ENCODE peak calls at places on chromosomes 5 and 9, in ten cellular contexts. A is H1, B is adrenal gland, F is esophagus squamous epithelium, V is IMR-90, X is body of pancreas, O is lower leg skin, E is sigmoid colon, L is stomach, P is tibial nerve. M is an unnamed sample.

GRCh38 chr5:96936431-96937221 is 746 bp downstream of the LNPEP start:
- DNase-seq in A (peak), B (peak), F (peak), V (peak), X (peak), O (peak), E (peak), L (peak), P (peak), M (peak)

GRCh38 chr5:65837139-65837538 is 89.2 kb upstream of the ERBIN start:
- DNase-seq in A (no peak), B (no peak), F (no peak), V (peak), X (no peak), O (no peak), E (no peak), L (no peak), P (no peak), M (no peak)

GRCh38 chr9:125397736-125398135 is 136.1 kb downstream of the GAPVD1 start:
- DNase-seq in A (no peak), B (no peak), F (no peak), V (no peak), X (no peak), O (no peak), E (no peak), L (no peak), P (no peak), M (no peak)

GRCh38 chr5:175489693-175490443 is 11.5 kb downstream of the SFXN1 start:
- DNase-seq in A (no peak), B (no peak), F (no peak), V (no peak), X (no peak), O (no peak), E (no peak), L (no peak), P (no peak), M (no peak)

GRCh38 chr9:97397220-97397619 is 14.7 kb upstream of the TDRD7 start:
- DNase-seq in A (no peak), B (no peak), F (no peak), V (no peak), X (no peak), O (peak), E (no peak), L (no peak), P (no peak), M (no peak)

GRCh38 chr5:171509467-171509866 is 90.0 kb downstream of the FGF18 start:
- DNase-seq in A (no peak), B (no peak), F (no peak), V (no peak), X (no peak), O (no peak), E (no peak), L (no peak), P (no peak), M (no peak)

GRCh38 chr5:3531320-3531986 is 64.2 kb upstream of the IRX1 start:
- DNase-seq in A (no peak), B (no peak), F (no peak), V (no peak), X (peak), O (no peak), E (no peak), L (no peak), P (no peak), M (no peak)

GRCh38 chr5:9505215-9505614 is 40.7 kb downstream of the SEMA5A start:
- DNase-seq in A (no peak), B (no peak), F (no peak), V (peak), X (no peak), O (no peak), E (no peak), L (no peak), P (no peak), M (no peak)

GRCh38 chr5:76450059-76450458 is 47.0 kb downstream of the IQGAP2 start:
- DNase-seq in A (no peak), B (no peak), F (no peak), V (no peak), X (no peak), O (no peak), E (no peak), L (no peak), P (no peak), M (no peak)

GRCh38 chr9:137294091-137294683 is 7.9 kb downstream of the NRARP start:
- DNase-seq in A (peak), B (no peak), F (no peak), V (peak), X (peak), O (no peak), E (no peak), L (peak), P (no peak), M (no peak)

GRCh38 chr5:176653986-176654385 is 6.7 kb downstream of the TSPAN17 start:
- DNase-seq in A (no peak), B (no peak), F (no peak), V (no peak), X (no peak), O (no peak), E (no peak), L (no peak), P (no peak), M (no peak)

GRCh38 chr9:127208416-127208815 is 56.2 kb upstream of the GARNL3 start:
- DNase-seq in A (no peak), B (no peak), F (no peak), V (no peak), X (no peak), O (no peak), E (peak), L (no peak), P (no peak), M (no peak)

GRCh38 chr5:44332360-44332971 is 56.8 kb downstream of the FGF10 start:
- DNase-seq in A (no peak), B (no peak), F (no peak), V (peak), X (no peak), O (no peak), E (no peak), L (no peak), P (no peak), M (no peak)

GRCh38 chr9:98181746-98182068 is 10.7 kb downstream of the CORO2A start:
- DNase-seq in A (no peak), B (no peak), F (no peak), V (no peak), X (no peak), O (no peak), E (no peak), L (no peak), P (no peak), M (no peak)

GRCh38 chr5:43190755-43191603 is 1.0 kb upstream of the NIM1K start:
- DNase-seq in A (no peak), B (no peak), F (no peak), V (peak), X (no peak), O (no peak), E (no peak), L (no peak), P (no peak), M (no peak)

GRCh38 chr5:122751293-122751753 is 23.6 kb upstream of the SNX2 start:
- DNase-seq in A (peak), B (no peak), F (no peak), V (peak), X (no peak), O (no peak), E (no peak), L (no peak), P (no peak), M (no peak)

GRCh38 chr5:526456-527088 is 2.3 kb upstream of the SLC9A3 start:
- DNase-seq in A (no peak), B (no peak), F (no peak), V (no peak), X (no peak), O (no peak), E (no peak), L (no peak), P (no peak), M (no peak)

GRCh38 chr5:28328691-28329090 is 1290.3 kb upstream of the CDH9 start:
- DNase-seq in A (no peak), B (no peak), F (no peak), V (no peak), X (no peak), O (no peak), E (no peak), L (no peak), P (no peak), M (no peak)

GRCh38 chr9:78860806-78861475 is 564.0 kb downstream of the PSAT1 start:
- DNase-seq in A (no peak), B (no peak), F (no peak), V (peak), X (no peak), O (no peak), E (no peak), L (no peak), P (no peak), M (no peak)

GRCh38 chr5:56763711-56764466 is 51.5 kb upstream of the MAP3K1 start:
- DNase-seq in A (no peak), B (no peak), F (no peak), V (peak), X (peak), O (no peak), E (no peak), L (no peak), P (no peak), M (no peak)
- TF ChIP-seq POLR2A in A (no peak), B (no peak), F (no peak), V (no peak), X (no peak), O (no peak), E (no peak), L (no peak), P (no peak), M (no peak)

GRCh38 chr5:32523625-32524024 is 61.7 kb upstream of the SUB1 start:
- DNase-seq in A (no peak), B (no peak), F (no peak), V (no peak), X (no peak), O (peak), E (no peak), L (no peak), P (no peak), M (no peak)
- TF ChIP-seq CTCF in A (peak), B (peak), F (no peak), V (no peak), X (no peak), O (no peak), E (no peak), L (no peak), P (no peak), M (peak)

GRCh38 chr5:56913766-56914165 is 4.4 kb downstream of the SETD9 start:
- DNase-seq in A (no peak), B (no peak), F (no peak), V (no peak), X (no peak), O (no peak), E (no peak), L (no peak), P (no peak), M (no peak)

GRCh38 chr5:56914678-56915077 is 5.3 kb downstream of the SETD9 start:
- DNase-seq in A (no peak), B (no peak), F (no peak), V (no peak), X (no peak), O (no peak), E (no peak), L (no peak), P (no peak), M (no peak)

GRCh38 chr5:56908942-56909293 is 478 bp upstream of the SETD9 start:
- DNase-seq in A (no peak), B (no peak), F (no peak), V (no peak), X (no peak), O (peak), E (no peak), L (no peak), P (peak), M (peak)

GRCh38 chr5:56909294-56910122 is at the start of gene SETD9:
- DNase-seq in A (peak), B (peak), F (peak), V (peak), X (peak), O (peak), E (peak), L (peak), P (peak), M (peak)

GRCh38 chr5:56910123-56910951 is 941 bp downstream of the SETD9 start:
- DNase-seq in A (no peak), B (peak), F (no peak), V (no peak), X (peak), O (peak), E (peak), L (peak), P (peak), M (peak)
- TF ChIP-seq POLR2A in A (peak), B (peak), F (peak), V (no peak), X (no peak), O (no peak), E (no peak), L (peak), P (no peak), M (peak)

GRCh38 chr5:132669455-132669820 is 4.4 kb upstream of the IL4 start:
- DNase-seq in A (no peak), B (no peak), F (no peak), V (no peak), X (no peak), O (no peak), E (no peak), L (peak), P (no peak), M (no peak)

GRCh38 chr5:132667761-132668705 is 5.8 kb upstream of the IL4 start:
- DNase-seq in A (no peak), B (no peak), F (no peak), V (no peak), X (no peak), O (no peak), E (no peak), L (peak), P (no peak), M (no peak)

GRCh38 chr5:132670218-132670617 is 3.6 kb upstream of the IL4 start:
- DNase-seq in A (no peak), B (no peak), F (no peak), V (no peak), X (no peak), O (no peak), E (no peak), L (no peak), P (no peak), M (no peak)

GRCh38 chr5:132668706-132669454 is 4.9 kb upstream of the IL4 start:
- DNase-seq in A (no peak), B (no peak), F (no peak), V (no peak), X (no peak), O (no peak), E (no peak), L (no peak), P (no peak), M (no peak)

GRCh38 chr5:132671000-132671399 is 2.8 kb upstream of the IL4 start:
- DNase-seq in A (no peak), B (no peak), F (no peak), V (no peak), X (no peak), O (no peak), E (no peak), L (no peak), P (no peak), M (no peak)
- TF ChIP-seq CTCF in A (no peak), B (no peak), F (no peak), V (no peak), X (no peak), O (no peak), E (no peak), L (no peak), P (no peak), M (no peak)

GRCh38 chr9:135959814-135960213 is 1.4 kb downstream of the UBAC1 start:
- DNase-seq in A (no peak), B (no peak), F (no peak), V (no peak), X (no peak), O (no peak), E (no peak), L (no peak), P (no peak), M (no peak)
- TF ChIP-seq POLR2A in A (no peak), B (no peak), F (no peak), V (no peak), X (no peak), O (no peak), E (no peak), L (no peak), P (no peak), M (no peak)

DNA sequence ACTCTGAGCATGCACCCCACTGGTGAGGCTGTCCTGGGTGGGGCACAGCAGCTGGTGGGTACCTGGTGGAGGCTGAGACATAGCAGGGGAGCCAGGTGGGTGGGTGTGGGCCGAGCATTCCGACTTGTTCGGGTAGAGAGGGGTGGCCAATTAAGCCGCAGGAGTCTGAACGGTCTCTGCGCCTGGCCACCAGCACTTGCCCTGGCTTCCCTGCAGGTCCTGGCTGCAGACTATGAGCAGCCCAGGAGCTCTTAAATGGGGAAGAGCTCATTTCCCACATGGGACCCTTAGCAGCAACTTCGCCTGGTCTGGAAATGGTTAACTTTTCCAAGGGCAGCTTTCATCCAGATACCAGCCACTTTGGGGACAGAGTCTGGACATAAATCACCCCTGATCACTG is 37.7 kb downstream of the PRRX2 start:
- DNase-seq in A (no peak), B (no peak), F (no peak), V (no peak), X (no peak), O (no peak), E (no peak), L (no peak), P (no peak), M (no peak)
- TF ChIP-seq CTCF in A (no peak), B (no peak), F (no peak), V (no peak), X (no peak), O (no peak), E (no peak), L (no peak), P (no peak), M (no peak)

DNA sequence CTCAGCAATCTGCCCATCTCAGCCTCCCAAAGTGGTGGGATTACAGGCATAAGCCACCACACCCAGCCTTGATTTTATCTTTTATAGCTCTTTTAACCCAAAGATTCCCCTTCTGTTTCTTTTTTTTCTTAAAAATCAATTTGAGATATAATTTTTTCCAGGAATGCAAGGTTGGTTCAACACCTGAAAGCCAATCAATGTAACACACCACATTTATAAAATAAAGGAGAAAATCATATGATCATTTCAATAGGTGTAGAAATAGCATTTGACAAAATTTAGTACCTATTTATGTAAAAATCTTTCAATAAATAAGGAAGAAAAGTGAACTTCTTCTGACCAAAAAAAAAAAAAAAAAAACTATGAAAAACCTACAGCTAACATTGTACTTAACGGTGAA is 3.7 kb upstream of the ASS1 start:
- DNase-seq in A (no peak), B (no peak), F (no peak), V (no peak), X (no peak), O (no peak), E (no peak), L (no peak), P (no peak), M (no peak)
- TF ChIP-seq POLR2A in A (no peak), B (no peak), F (no peak), V (no peak), X (no peak), O (no peak), E (no peak), L (no peak), P (no peak), M (no peak)

M was measured in right lobe of liver.